ENCODE peak calls at places on chromosomes 16 and 17, in nine cellular contexts. I is body of pancreas, W is endothelial cell of umbilical vein, P is SJSA1, Z is ovary, D is GM23338, L is breast epithelium, B is spleen, U is neuronal stem cell. Q is an unnamed sample.
A peak's percentile ranks its signal among the peaks of the same experiment; 100 is the strongest.

GRCh38 chr17:81665205-81666091 is 957 bp downstream of the OXLD1 start:
- DNase-seq in I (peak; percentile 17), W (no peak), P (no peak), Z (no peak), D (peak; percentile 40), L (no peak), B (no peak), U (no peak), Q (peak; percentile 15)

GRCh38 chr17:8621585-8621984 is 8.9 kb downstream of the MYH10 start:
- DNase-seq in I (no peak), W (no peak), P (no peak), Z (no peak), D (no peak), L (no peak), B (no peak), U (no peak), Q (no peak)

GRCh38 chr16:27406729-27407128 is 4.8 kb downstream of the IL21R start:
- DNase-seq in I (no peak), W (no peak), P (no peak), Z (no peak), D (no peak), L (no peak), B (no peak), U (no peak), Q (no peak)

GRCh38 chr17:65583921-65584603 is 22.6 kb upstream of the AXIN2 start:
- DNase-seq in I (peak; percentile 48), W (no peak), P (no peak), Z (no peak), D (no peak), L (no peak), B (no peak), U (no peak), Q (no peak)

GRCh38 chr16:69217433-69217832 is 30.5 kb downstream of the SNTB2 start:
- DNase-seq in I (no peak), W (peak; percentile 87), P (peak; percentile 22), Z (no peak), D (no peak), L (no peak), B (no peak), U (no peak), Q (peak; percentile 49)

GRCh38 chr16:78437352-78437968 is 338.0 kb downstream of the WWOX start:
- DNase-seq in I (peak; percentile 35), W (peak; percentile 2), P (peak; percentile 16), Z (peak; percentile 55), D (peak; percentile 76), L (no peak), B (no peak), U (peak; percentile 21), Q (no peak)

GRCh38 chr17:49987681-49988441 is 7.2 kb downstream of the DLX3 start:
- DNase-seq in I (no peak), W (no peak), P (peak; percentile 39), Z (no peak), D (peak; percentile 55), L (peak; percentile 31), B (no peak), U (no peak), Q (peak; percentile 42)

GRCh38 chr16:9801651-9802050 is 380.6 kb downstream of the GRIN2A start:
- DNase-seq in I (no peak), W (no peak), P (no peak), Z (no peak), D (no peak), L (no peak), B (no peak), U (no peak), Q (no peak)

GRCh38 chr17:81400154-81400938 is 5.1 kb downstream of the BAHCC1 start:
- DNase-seq in I (peak; percentile 65), W (peak; percentile 67), P (peak; percentile 83), Z (no peak), D (peak; percentile 77), L (no peak), B (no peak), U (peak; percentile 86), Q (peak; percentile 43)

GRCh38 chr17:83050651-83051422 is 28.6 kb upstream of the METRNL start:
- DNase-seq in I (peak; percentile 66), W (no peak), P (no peak), Z (peak; percentile 61), D (peak; percentile 57), L (peak; percentile 54), B (no peak), U (no peak), Q (no peak)

GRCh38 chr16:29148867-29149272 is 164.0 kb downstream of the LAT start:
- DNase-seq in I (no peak), W (no peak), P (no peak), Z (peak; percentile 27), D (no peak), L (peak; percentile 27), B (peak; percentile 94), U (no peak), Q (no peak)

GRCh38 chr16:3690991-3691720 is 26.2 kb downstream of the TRAP1 start:
- DNase-seq in I (no peak), W (no peak), P (no peak), Z (no peak), D (peak; percentile 46), L (no peak), B (no peak), U (no peak), Q (no peak)

GRCh38 chr16:56664506-56664905 is 3.4 kb downstream of the MT1G start:
- DNase-seq in I (no peak), W (no peak), P (no peak), Z (no peak), D (no peak), L (no peak), B (no peak), U (no peak), Q (no peak)

GRCh38 chr16:56658476-56658875 is 717 bp downstream of the MT1F start:
- DNase-seq in I (peak; percentile 39), W (no peak), P (no peak), Z (no peak), D (no peak), L (no peak), B (no peak), U (no peak), Q (no peak)

GRCh38 chr16:56657555-56658430 is at the start of gene MT1F:
- DNase-seq in I (peak; percentile 99), W (peak; percentile 35), P (no peak), Z (no peak), D (peak; percentile 94), L (peak; percentile 96), B (peak; percentile 91), U (peak; percentile 43), Q (peak; percentile 89)

GRCh38 chr16:56667581-56668571 is at the start of gene MT1G:
- DNase-seq in I (peak; percentile 93), W (no peak), P (no peak), Z (no peak), D (peak; percentile 58), L (peak; percentile 64), B (no peak), U (no peak), Q (no peak)

DNA sequence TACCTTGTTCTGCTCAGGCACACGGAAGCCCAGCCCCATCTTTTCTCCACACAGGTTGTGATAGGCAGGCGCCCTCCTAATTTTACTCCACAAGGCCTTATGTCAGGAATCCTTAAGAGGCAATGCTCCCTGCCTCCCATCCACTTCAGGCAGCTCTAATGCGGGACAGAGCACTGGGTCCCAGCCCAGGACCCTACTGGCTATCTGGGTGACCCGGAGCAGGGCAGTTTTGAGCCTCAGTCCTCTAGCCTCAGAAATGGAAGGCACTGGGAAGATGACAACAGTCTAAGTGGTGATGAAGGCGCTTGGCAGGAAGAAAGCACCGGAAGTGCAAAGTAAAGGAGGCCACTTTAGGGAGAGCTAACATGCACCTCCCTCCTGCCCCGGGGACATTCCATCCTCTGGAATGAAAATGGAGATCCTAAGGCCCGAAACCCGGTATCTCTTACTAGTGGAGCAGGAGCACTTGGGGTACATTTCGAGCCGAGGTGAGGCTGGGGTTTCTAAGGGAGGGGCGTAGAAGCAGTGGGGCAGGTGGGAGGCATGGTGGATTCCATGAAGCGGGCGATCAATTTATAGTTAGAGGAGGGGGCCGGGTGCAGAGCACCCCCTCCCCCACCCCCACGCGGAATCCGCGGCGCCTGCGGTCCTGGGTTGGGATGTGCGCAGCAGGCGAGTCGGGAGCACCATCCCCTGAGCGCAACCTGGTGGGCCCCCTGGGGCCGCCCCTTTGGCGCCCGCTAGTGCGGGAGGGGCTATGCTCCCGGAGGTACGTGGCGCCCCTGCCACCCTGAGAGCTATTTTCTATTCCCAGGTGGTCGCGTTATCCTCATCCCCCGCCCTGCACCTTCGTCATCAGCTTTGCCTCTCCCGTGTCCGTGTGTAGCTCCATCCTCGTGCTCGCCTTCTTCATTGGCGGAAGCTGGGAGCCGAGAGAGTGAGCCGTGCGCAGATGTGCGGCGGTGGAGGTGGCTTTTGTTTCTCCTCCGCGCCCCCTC is 4.9 kb downstream of the MT1F start:
- DNase-seq in I (no peak), W (no peak), P (no peak), Z (no peak), D (peak; percentile 65), L (no peak), B (no peak), U (no peak), Q (no peak)
- H3K27me3 ChIP-seq in I (no peaks in the 10 kb centered on the region), W (peaks cover 83% of the 10 kb centered on the region), P (peaks cover 51% of the 10 kb centered on the region), Z (no peaks in the 10 kb centered on the region), D (peaks cover 100% of the 10 kb centered on the region), L (peaks cover 2% of the 10 kb centered on the region), B (peaks cover 22% of the 10 kb centered on the region), U (peaks cover 30% of the 10 kb centered on the region), Q (no peaks in the 10 kb centered on the region)

GRCh38 chr16:985237-985636 is 3.7 kb downstream of the SOX8 start:
- DNase-seq in I (no peak), W (no peak), P (no peak), Z (no peak), D (no peak), L (no peak), B (no peak), U (no peak), Q (no peak)
- H3K27ac ChIP-seq in I (no peak overlapping the region), W (no peak overlapping the region), P (no peak overlapping the region), Z (no peak overlapping the region), D (no peak overlapping the region), L (no peak overlapping the region), B (no peak overlapping the region), U (no peak overlapping the region), Q (no peak overlapping the region)

DNA sequence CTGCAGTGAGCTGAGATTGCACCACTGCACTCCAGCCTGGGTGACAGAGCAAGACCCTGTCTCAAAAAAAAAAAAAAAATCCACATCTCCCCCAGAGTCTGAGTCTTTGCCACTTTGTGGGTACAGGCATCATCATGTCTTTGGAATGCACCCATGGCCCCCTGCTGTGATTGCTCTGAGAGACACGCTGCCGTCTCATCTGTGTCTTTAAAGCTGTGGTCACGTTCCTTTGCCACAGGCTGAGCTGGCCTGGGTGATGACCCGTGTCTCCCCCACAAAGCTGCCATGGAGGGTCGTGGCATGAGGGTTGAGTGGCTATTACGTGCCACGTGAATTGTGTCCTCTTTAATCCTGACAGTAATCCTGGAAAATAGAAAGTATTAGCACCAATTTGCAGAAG is 20.2 kb downstream of the CRISPLD2 start:
- DNase-seq in I (no peak), W (no peak), P (peak; percentile 71), Z (no peak), D (peak; percentile 66), L (no peak), B (no peak), U (no peak), Q (peak; percentile 14)
- H3K4me3 ChIP-seq in I (no peak overlapping the region), W (no peak overlapping the region), P (no peak overlapping the region), Z (no peak overlapping the region), D (no peak overlapping the region), L (no peak overlapping the region), B (no peak overlapping the region), U (no peak overlapping the region), Q (no peak overlapping the region)

DNA sequence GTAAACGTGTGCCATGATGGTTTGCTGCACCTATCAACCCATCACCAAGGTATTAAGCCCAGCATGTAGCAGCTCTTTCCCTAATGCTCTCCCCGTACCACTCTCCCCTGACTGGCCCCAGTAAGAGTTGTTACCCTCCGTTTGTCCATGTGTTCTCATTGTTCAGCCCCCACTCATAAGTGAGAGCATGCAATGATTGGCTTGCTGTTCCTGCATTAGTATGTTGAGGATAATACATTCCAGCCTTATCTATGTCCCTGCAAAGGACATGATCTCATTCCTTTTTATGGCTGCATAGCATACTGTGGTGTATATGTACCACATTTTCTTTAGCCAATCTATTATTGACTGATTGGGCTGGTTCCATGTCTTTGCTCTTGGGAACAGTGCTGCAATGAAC is 1294.9 kb upstream of the CDH8 start:
- DNase-seq in I (no peak), W (no peak), P (no peak), Z (no peak), D (no peak), L (no peak), B (no peak), U (no peak), Q (no peak)
- H3K27me3 ChIP-seq in I (no peaks in the 10 kb centered on the region), W (no peaks in the 10 kb centered on the region), P (no peaks in the 10 kb centered on the region), Z (no peaks in the 10 kb centered on the region), D (no peaks in the 10 kb centered on the region), L (no peaks in the 10 kb centered on the region), B (no peaks in the 10 kb centered on the region), U (no peaks in the 10 kb centered on the region), Q (no peaks in the 10 kb centered on the region)